ENCODE peak calls at places on chromosomes 13 and 19, in four cellular contexts. U is body of pancreas, Y is cardiac muscle cell, N is uterus. O is an unnamed sample.

GRCh38 chr19:46755077-46755852 is 9.0 kb upstream of the STRN4 start:
- DNase-seq in Y (peak; percentile 80), U (no peak), N (peak; percentile 52), O (no peak)

GRCh38 chr13:24253520-24254150 is 55.7 kb upstream of the C1QTNF9 start:
- DNase-seq in N (no peak), U (no peak), Y (no peak), O (no peak)

GRCh38 chr19:8262431-8262830 is 45.7 kb downstream of the CD320 start:
- DNase-seq in U (no peak), N (no peak), Y (no peak), O (no peak)

GRCh38 chr19:55247621-55248099 is 11.2 kb downstream of the PPP6R1 start:
- DNase-seq in N (no peak), U (no peak), Y (peak; percentile 79), O (no peak)

GRCh38 chr19:674282-675151 is 1.7 kb upstream of the FSTL3 start:
- DNase-seq in Y (no peak), U (no peak), N (peak; percentile 20), O (no peak)

GRCh38 chr13:101415358-101416174 is 742 bp downstream of the NALCN start:
- DNase-seq in Y (no peak), N (no peak), U (no peak), O (no peak)

GRCh38 chr19:13053761-13054604 is 48.7 kb downstream of the LYL1 start:
- DNase-seq in U (peak; percentile 92), Y (peak; percentile 99), N (peak; percentile 90), O (peak; percentile 44)

GRCh38 chr19:16062789-16063188 is 13.5 kb upstream of the TPM4 start:
- DNase-seq in U (peak; percentile 37), N (no peak), Y (peak; percentile 56), O (peak; percentile 66)

GRCh38 chr19:16896098-16896912 is 7.5 kb downstream of the F2RL3 start:
- DNase-seq in U (no peak), Y (peak; percentile 12), N (no peak), O (no peak)

GRCh38 chr13:98476538-98476966 is 100.4 kb downstream of the STK24 start:
- DNase-seq in N (peak; percentile 50), U (peak; percentile 63), Y (peak; percentile 82), O (no peak)

GRCh38 chr13:80562423-80562822 is 221.5 kb upstream of the SPRY2 start:
- DNase-seq in Y (no peak), N (no peak), U (no peak), O (no peak)

GRCh38 chr13:18992791-18993190 is 188.8 kb downstream of the TUBA3C start:
- DNase-seq in N (no peak), U (peak; percentile 92), Y (no peak), O (no peak)

GRCh38 chr19:49889687-49890348 is 6.9 kb downstream of the IL4I1 start:
- DNase-seq in N (peak; percentile 61), Y (peak; percentile 85), U (peak; percentile 63), O (peak; percentile 52)
- TF ChIP-seq CTCF in N (peak; percentile 68), Y (peak; percentile 70), U (peak; percentile 60), O (peak; percentile 22)

GRCh38 chr13:105541565-105541964 is 993.9 kb downstream of the EFNB2 start:
- DNase-seq in U (no peak), N (no peak), Y (no peak), O (no peak)

GRCh38 chr13:105543742-105544141 is 991.7 kb downstream of the EFNB2 start:
- DNase-seq in U (no peak), N (no peak), Y (no peak), O (no peak)

GRCh38 chr13:105537113-105537512 is 998.3 kb downstream of the EFNB2 start:
- DNase-seq in U (no peak), N (no peak), Y (no peak), O (no peak)

DNA sequence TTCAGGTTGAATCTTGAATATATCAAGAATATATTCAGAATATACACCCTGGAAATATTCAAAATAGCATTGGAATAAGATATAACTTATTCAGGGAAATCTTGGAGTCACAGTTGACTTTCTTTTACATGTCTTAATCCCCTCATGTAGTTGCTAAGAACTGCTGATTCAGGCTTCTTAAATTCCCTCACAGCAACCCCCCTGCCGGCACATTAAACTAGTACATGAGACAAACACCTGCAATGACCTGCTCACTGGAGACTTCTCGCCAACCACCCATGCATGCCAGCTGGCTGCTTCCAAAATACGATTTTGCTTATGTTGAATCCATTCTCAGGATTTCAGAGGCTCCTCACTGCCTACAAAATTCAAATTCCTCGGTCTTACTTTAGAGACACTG is 997.1 kb downstream of the EFNB2 start:
- DNase-seq in Y (no peak), N (no peak), U (no peak), O (no peak)
- TF ChIP-seq CTCF in Y (no peak), N (no peak), U (no peak), O (no peak)

GRCh38 chr13:107329991-107330390 is 762.1 kb upstream of the ARGLU1 start:
- DNase-seq in Y (peak; percentile 22), U (no peak), N (no peak), O (no peak)
- TF ChIP-seq CTCF in Y (no peak), U (no peak), N (no peak), O (no peak)

GRCh38 chr19:36687214-36688056 is at the start of gene ZNF567:
- DNase-seq in Y (peak; percentile 96), N (peak; percentile 97), U (peak; percentile 98), O (peak; percentile 96)
- TF ChIP-seq CTCF in Y (no peak), N (no peak), U (no peak), O (no peak)

GRCh38 chr19:14318873-14319272 is 62.4 kb upstream of the ADGRE5 start:
- DNase-seq in U (no peak), Y (no peak), N (no peak), O (no peak)
- TF ChIP-seq CTCF in U (no peak), Y (peak; percentile 51), N (no peak), O (no peak)

O was measured in omental fat pad.